ENCODE peak calls at places on chromosomes 12 and 14, in seven cellular contexts. W is WTC11; M is A549; F is fibroblast of the aortic adventitia; V is dermis blood vessel endothelial cell; J is activated effector memory CD4-positive, alpha-beta T cell treated with Interleukin-2 at 50 U/mL for 16 hours; P is NAMALWA. G is an unnamed sample.

GRCh38 chr12:120142231-120142877 is 25.8 kb upstream of the RAB35 start:
- DNase-seq in W (no peak), M (no peak), F (no peak), V (no peak), J (no peak), P (no peak), G (no peak)

GRCh38 chr12:54563787-54564186 is 14.4 kb downstream of the PDE1B start:
- DNase-seq in W (no peak), M (no peak), F (no peak), V (no peak), J (no peak), P (no peak), G (no peak)

GRCh38 chr12:71621938-71622337 is 41.7 kb downstream of the ZFC3H1 start:
- DNase-seq in W (no peak), M (no peak), F (no peak), V (no peak), J (no peak), P (no peak), G (no peak)

GRCh38 chr14:101681795-101682194 is 79.7 kb upstream of the PPP2R5C start:
- DNase-seq in W (no peak), M (no peak), F (no peak), V (no peak), J (no peak), P (no peak), G (no peak)

GRCh38 chr12:118494776-118495175 is 118.4 kb downstream of the SUDS3 start:
- DNase-seq in W (no peak), M (no peak), F (no peak), V (no peak), J (no peak), P (no peak), G (no peak)

GRCh38 chr12:46663297-46663696 is 162.5 kb downstream of the SLC38A4 start:
- DNase-seq in W (no peak), M (no peak), F (no peak), V (no peak), J (no peak), P (no peak), G (no peak)

GRCh38 chr14:105602799-105603763 is 76.7 kb downstream of the TMEM121 start:
- DNase-seq in W (no peak), M (no peak), F (no peak), V (no peak), J (no peak), P (no peak), G (no peak)

GRCh38 chr14:95464524-95464923 is 51.9 kb downstream of the SYNE3 start:
- DNase-seq in W (no peak), M (no peak), F (no peak), V (no peak), J (no peak), P (peak; percentile 88), G (no peak)

GRCh38 chr14:105046891-105047282 is 18.3 kb downstream of the GPR132 start:
- DNase-seq in W (no peak), M (no peak), F (no peak), V (no peak), J (no peak), P (no peak), G (no peak)

GRCh38 chr14:24665440-24665991 is 31.5 kb upstream of the GZMB start:
- DNase-seq in W (no peak), M (no peak), F (no peak), V (no peak), J (no peak), P (peak; percentile 8), G (peak; percentile 11)

GRCh38 chr14:42633504-42634095 is 1026.9 kb downstream of the LRFN5 start:
- DNase-seq in W (no peak), M (no peak), F (no peak), V (no peak), J (no peak), P (no peak), G (no peak)

GRCh38 chr14:100902295-100902694 is 1.2 kb downstream of the RTL1 start:
- DNase-seq in W (peak; percentile 44), M (peak; percentile 39), F (no peak), V (peak; percentile 19), J (no peak), P (peak; percentile 44), G (peak; percentile 40)

GRCh38 chr12:66662179-66662578 is 16.7 kb downstream of the GRIP1 start:
- DNase-seq in W (no peak), M (no peak), F (no peak), V (no peak), J (no peak), P (peak; percentile 78), G (peak; percentile 46)

GRCh38 chr14:38207830-38208815 is at the start of gene SSTR1:
- DNase-seq in W (peak; percentile 38), M (no peak), F (peak; percentile 4), V (peak; percentile 37), J (no peak), P (no peak), G (no peak)